ENCODE peak calls at places on chromosomes 13 and 19, in six cellular contexts. One of them, this sample, is unnamed.

GRCh38 chr19:48216933-48217332 is 38.8 kb downstream of the CARD8 start:
- DNase-seq in PC-3: no peak
- DNase-seq in adipocyte: no peak
- DNase-seq in heart right ventricle: no peak
- DNase-seq in cardiac muscle cell: no peak
- DNase-seq in GM23248: no peak
- DNase-seq in this sample: no peak

GRCh38 chr19:11204943-11205349 is 7.6 kb upstream of the KANK2 start:
- DNase-seq in PC-3: peak; percentile 20
- DNase-seq in adipocyte: no peak
- DNase-seq in heart right ventricle: no peak
- DNase-seq in cardiac muscle cell: no peak
- DNase-seq in GM23248: no peak
- DNase-seq in this sample: no peak

GRCh38 chr19:13748169-13748884 is 16.0 kb upstream of the MRI1 start:
- DNase-seq in PC-3: peak; percentile 25
- DNase-seq in adipocyte: peak; percentile 74
- DNase-seq in heart right ventricle: no peak
- DNase-seq in cardiac muscle cell: peak; percentile 53
- DNase-seq in GM23248: peak; percentile 85
- DNase-seq in this sample: no peak

GRCh38 chr13:102948006-102948405 is 102.2 kb downstream of the ERCC5 start:
- DNase-seq in PC-3: peak; percentile 4
- DNase-seq in adipocyte: no peak
- DNase-seq in heart right ventricle: no peak
- DNase-seq in cardiac muscle cell: peak; percentile 10
- DNase-seq in GM23248: no peak
- DNase-seq in this sample: no peak

GRCh38 chr13:106535552-106536243 is at the start of gene EFNB2:
- DNase-seq in PC-3: peak; percentile 94
- DNase-seq in adipocyte: peak; percentile 97
- DNase-seq in heart right ventricle: peak; percentile 91
- DNase-seq in cardiac muscle cell: peak; percentile 96
- DNase-seq in GM23248: peak; percentile 92
- DNase-seq in this sample: peak; percentile 84

GRCh38 chr13:113545455-113545930 is 39.1 kb upstream of the TFDP1 start:
- DNase-seq in PC-3: no peak
- DNase-seq in adipocyte: peak; percentile 71
- DNase-seq in heart right ventricle: no peak
- DNase-seq in cardiac muscle cell: peak; percentile 16
- DNase-seq in GM23248: peak; percentile 56
- DNase-seq in this sample: no peak

GRCh38 chr19:14916848-14917247 is 24.4 kb upstream of the OR7C2 start:
- DNase-seq in PC-3: peak; percentile 64
- DNase-seq in adipocyte: no peak
- DNase-seq in heart right ventricle: no peak
- DNase-seq in cardiac muscle cell: no peak
- DNase-seq in GM23248: peak; percentile 0
- DNase-seq in this sample: no peak

GRCh38 chr13:48333976-48334375 is 30.4 kb downstream of the RB1 start:
- DNase-seq in PC-3: peak; percentile 79
- DNase-seq in adipocyte: peak; percentile 59
- DNase-seq in heart right ventricle: no peak
- DNase-seq in cardiac muscle cell: peak; percentile 47
- DNase-seq in GM23248: peak; percentile 76
- DNase-seq in this sample: no peak

GRCh38 chr19:20787766-20788165 is 11.7 kb downstream of the ZNF66 start:
- DNase-seq in PC-3: no peak
- DNase-seq in adipocyte: no peak
- DNase-seq in heart right ventricle: no peak
- DNase-seq in cardiac muscle cell: no peak
- DNase-seq in GM23248: no peak
- DNase-seq in this sample: no peak
- H3K9me3 ChIP-seq in PC-3: peaks cover 23% of the 10 kb centered on the region
- H3K9me3 ChIP-seq in adipocyte: peaks cover 27% of the 10 kb centered on the region
- H3K9me3 ChIP-seq in heart right ventricle: peaks cover 89% of the 10 kb centered on the region
- H3K9me3 ChIP-seq in cardiac muscle cell: no peaks in the 10 kb centered on the region
- H3K9me3 ChIP-seq in GM23248: no peaks in the 10 kb centered on the region
- H3K9me3 ChIP-seq in this sample: no peaks in the 10 kb centered on the region

DNA sequence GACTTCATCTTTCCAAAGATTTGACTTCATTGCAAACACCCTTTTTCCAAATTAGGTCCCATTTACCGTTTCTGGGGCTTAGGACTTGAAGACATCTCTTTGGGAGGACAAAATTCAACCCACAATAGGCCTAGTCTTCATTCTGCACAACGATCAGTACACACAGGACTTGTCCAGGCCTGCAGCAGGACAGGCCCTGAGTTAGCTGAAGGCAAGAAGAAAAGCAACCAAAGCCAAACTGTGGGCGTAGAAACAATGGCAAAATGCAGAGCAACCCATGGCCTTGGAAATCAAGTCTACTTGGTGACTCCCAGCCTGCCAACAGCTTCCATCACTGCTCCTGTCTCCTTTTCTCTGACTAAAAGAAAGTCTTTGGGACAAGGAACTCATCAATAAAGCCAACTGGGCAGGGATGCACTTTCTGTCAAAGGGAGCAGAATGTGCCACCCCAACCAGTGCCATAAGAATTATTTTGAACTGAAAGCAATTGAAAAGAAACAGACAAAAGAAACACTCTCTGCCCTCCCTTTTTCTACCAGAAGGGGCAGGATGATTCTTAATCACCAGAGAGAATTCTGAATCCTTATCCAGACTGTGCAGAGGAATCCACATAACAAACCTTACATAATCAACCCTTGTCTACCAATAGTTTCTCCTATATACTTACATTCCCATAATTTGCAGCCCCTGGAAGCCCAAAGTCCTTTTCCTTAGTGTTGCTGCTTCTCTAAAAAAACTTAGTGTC is 520.9 kb upstream of the NBEA start:
- DNase-seq in PC-3: peak; percentile 7
- DNase-seq in adipocyte: no peak
- DNase-seq in heart right ventricle: no peak
- DNase-seq in cardiac muscle cell: no peak
- DNase-seq in GM23248: peak; percentile 7
- DNase-seq in this sample: no peak
- H3K4me1 ChIP-seq in PC-3: peaks cover 8% of the 10 kb centered on the region
- H3K4me1 ChIP-seq in adipocyte: no peaks in the 10 kb centered on the region
- H3K4me1 ChIP-seq in heart right ventricle: peaks cover 7% of the 10 kb centered on the region
- H3K4me1 ChIP-seq in cardiac muscle cell: no peaks in the 10 kb centered on the region
- H3K4me1 ChIP-seq in GM23248: peaks cover 8% of the 10 kb centered on the region
- H3K4me1 ChIP-seq in this sample: peaks cover 5% of the 10 kb centered on the region

GRCh38 chr19:12527034-12527836 is 24.0 kb downstream of the ZNF564 start:
- DNase-seq in PC-3: peak; percentile 19
- DNase-seq in adipocyte: peak; percentile 35
- DNase-seq in heart right ventricle: no peak
- DNase-seq in cardiac muscle cell: peak; percentile 43
- DNase-seq in GM23248: peak; percentile 60
- DNase-seq in this sample: no peak
- H3K9me3 ChIP-seq in PC-3: peaks cover 79% of the 10 kb centered on the region
- H3K9me3 ChIP-seq in adipocyte: peaks cover 98% of the 10 kb centered on the region
- H3K9me3 ChIP-seq in heart right ventricle: peaks cover 100% of the 10 kb centered on the region
- H3K9me3 ChIP-seq in cardiac muscle cell: peaks cover 24% of the 10 kb centered on the region
- H3K9me3 ChIP-seq in GM23248: peaks cover 42% of the 10 kb centered on the region
- H3K9me3 ChIP-seq in this sample: peaks cover 46% of the 10 kb centered on the region

DNA sequence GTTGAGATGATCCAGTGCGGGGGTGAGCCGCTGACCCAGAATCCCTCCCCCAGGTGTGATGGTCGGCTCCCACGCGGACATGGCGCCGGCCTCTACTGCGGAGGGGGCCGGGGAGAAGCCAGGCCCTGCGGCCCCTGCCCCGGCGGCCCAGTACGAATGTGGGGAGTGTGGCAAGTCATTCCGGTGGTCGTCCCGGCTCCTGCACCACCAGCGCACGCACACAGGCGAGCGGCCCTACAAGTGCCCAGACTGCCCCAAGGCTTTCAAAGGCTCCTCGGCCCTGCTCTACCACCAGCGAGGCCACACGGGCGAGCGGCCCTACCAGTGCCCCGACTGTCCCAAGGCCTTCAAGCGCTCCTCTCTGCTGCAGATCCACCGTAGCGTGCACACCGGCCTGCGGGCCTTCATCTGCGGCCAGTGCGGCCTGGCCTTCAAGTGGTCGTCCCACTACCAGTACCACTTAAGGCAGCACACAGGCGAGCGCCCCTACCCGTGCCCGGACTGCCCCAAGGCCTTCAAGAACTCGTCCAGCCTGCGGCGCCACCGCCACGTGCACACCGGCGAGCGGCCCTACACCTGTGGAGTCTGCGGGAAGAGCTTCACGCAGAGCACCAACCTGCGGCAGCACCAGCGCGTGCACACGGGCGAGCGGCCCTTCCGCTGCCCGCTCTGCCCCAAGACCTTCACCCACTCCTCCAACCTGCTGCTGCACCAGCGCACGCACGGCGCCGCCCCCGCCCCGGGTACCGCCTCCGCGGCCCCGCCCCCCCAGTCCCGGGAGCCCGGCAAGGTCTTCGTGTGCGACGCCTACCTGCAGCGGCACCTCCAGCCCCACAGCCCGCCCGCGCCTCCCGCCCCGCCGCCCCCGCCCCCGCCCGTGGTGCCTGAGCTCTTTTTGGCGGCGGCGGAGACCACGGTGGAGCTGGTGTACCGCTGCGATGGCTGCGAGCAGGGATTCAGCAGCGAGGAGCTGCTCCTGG is 3.5 kb upstream of the NAT14 start:
- DNase-seq in PC-3: no peak
- DNase-seq in adipocyte: no peak
- DNase-seq in heart right ventricle: peak; percentile 11
- DNase-seq in cardiac muscle cell: no peak
- DNase-seq in GM23248: no peak
- DNase-seq in this sample: no peak
- H3K4me1 ChIP-seq in PC-3: peaks cover 19% of the 10 kb centered on the region
- H3K4me1 ChIP-seq in adipocyte: peaks cover 35% of the 10 kb centered on the region
- H3K4me1 ChIP-seq in heart right ventricle: peaks cover 62% of the 10 kb centered on the region
- H3K4me1 ChIP-seq in cardiac muscle cell: peaks cover 5% of the 10 kb centered on the region
- H3K4me1 ChIP-seq in GM23248: peaks cover 18% of the 10 kb centered on the region
- H3K4me1 ChIP-seq in this sample: peaks cover 37% of the 10 kb centered on the region

DNA sequence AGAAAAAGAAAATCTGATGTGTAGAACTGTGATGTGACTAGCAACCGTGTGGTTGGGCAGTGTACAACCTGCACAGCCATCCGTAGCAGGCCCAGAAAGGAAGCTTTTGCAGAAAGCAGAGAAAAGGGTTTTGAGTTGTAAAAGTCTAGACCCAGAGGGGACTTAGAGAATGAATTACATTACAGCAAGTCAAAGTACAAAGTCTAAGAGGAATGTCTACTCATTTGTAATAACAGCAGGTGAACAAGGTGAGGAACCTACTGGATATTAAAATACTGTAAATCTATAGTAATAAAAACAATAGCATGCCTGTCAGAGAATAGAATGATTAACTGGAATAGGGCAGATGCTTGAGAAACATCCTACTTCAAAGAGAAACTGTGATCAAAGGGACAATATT is 18.2 kb upstream of the ZNF414 start:
- DNase-seq in PC-3: no peak
- DNase-seq in adipocyte: no peak
- DNase-seq in heart right ventricle: no peak
- DNase-seq in cardiac muscle cell: no peak
- DNase-seq in GM23248: no peak
- DNase-seq in this sample: no peak
- H3K9me3 ChIP-seq in PC-3: no peaks in the 10 kb centered on the region
- H3K9me3 ChIP-seq in adipocyte: no peaks in the 10 kb centered on the region
- H3K9me3 ChIP-seq in heart right ventricle: no peaks in the 10 kb centered on the region
- H3K9me3 ChIP-seq in cardiac muscle cell: no peaks in the 10 kb centered on the region
- H3K9me3 ChIP-seq in GM23248: no peaks in the 10 kb centered on the region
- H3K9me3 ChIP-seq in this sample: no peaks in the 10 kb centered on the region

DNA sequence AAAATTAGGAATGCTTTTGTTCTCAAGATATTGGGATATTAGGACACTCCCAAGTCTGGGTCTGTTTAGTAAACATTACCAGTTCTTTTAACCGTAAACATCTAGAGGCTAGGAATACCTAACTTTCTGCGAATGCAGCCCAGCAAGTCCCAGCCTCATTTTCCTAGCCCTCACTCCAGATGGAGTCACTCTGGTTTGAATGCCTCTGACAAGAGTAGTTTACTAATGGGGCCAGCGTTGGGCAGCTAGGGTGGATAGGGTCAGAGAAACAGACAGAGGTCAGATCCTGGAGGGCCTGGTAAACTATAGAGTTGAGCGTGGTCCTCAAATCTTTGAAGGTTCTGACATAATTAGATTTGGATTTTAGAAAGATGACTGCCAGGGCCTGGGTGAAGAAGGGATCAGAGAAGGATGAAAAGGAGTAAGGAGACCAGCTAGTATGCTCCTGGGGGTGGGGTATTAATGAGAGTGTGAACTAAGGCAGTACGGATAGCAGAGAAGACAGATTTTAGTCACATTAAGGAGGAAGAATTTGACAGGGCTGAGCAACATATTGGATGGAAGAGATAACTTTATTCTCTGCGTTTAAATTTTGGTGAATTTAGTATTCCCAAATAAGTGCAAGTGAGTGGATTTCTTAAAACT is 53.7 kb downstream of the WDFY2 start:
- DNase-seq in PC-3: no peak
- DNase-seq in adipocyte: no peak
- DNase-seq in heart right ventricle: no peak
- DNase-seq in cardiac muscle cell: no peak
- DNase-seq in GM23248: no peak
- DNase-seq in this sample: no peak
- H3K4me1 ChIP-seq in PC-3: peaks cover 71% of the 10 kb centered on the region
- H3K4me1 ChIP-seq in adipocyte: peaks cover 42% of the 10 kb centered on the region
- H3K4me1 ChIP-seq in heart right ventricle: peaks cover 41% of the 10 kb centered on the region
- H3K4me1 ChIP-seq in cardiac muscle cell: peaks cover 24% of the 10 kb centered on the region
- H3K4me1 ChIP-seq in GM23248: peaks cover 54% of the 10 kb centered on the region
- H3K4me1 ChIP-seq in this sample: peaks cover 3% of the 10 kb centered on the region